ENCODE peak calls at places on chromosomes 5 and 9, in nine cellular contexts. One of them, this sample, is unnamed.

GRCh38 chr9:27528278-27528885 is 1.2 kb downstream of the MOB3B start:
- DNase-seq in fibroblast of pulmonary artery: peak
- DNase-seq in IMR-90: peak
- DNase-seq in heart right ventricle: peak
- DNase-seq in prostate gland: peak
- DNase-seq in upper lobe of left lung: peak
- DNase-seq in cardiac fibroblast: peak
- DNase-seq in epithelial cell of esophagus: peak
- DNase-seq in upper lobe of right lung: peak
- DNase-seq in this sample: no peak

GRCh38 chr5:4720831-4721230 is 419.3 kb upstream of the ADAMTS16 start:
- DNase-seq in upper lobe of right lung: no peak
- DNase-seq in upper lobe of left lung: no peak
- DNase-seq in fibroblast of pulmonary artery: peak
- DNase-seq in epithelial cell of esophagus: peak
- DNase-seq in IMR-90: no peak
- DNase-seq in heart right ventricle: no peak
- DNase-seq in cardiac fibroblast: peak
- DNase-seq in prostate gland: no peak
- DNase-seq in this sample: no peak

GRCh38 chr9:128115187-128116103 is 12.1 kb downstream of the PTGES2 start:
- DNase-seq in upper lobe of right lung: peak
- DNase-seq in prostate gland: no peak
- DNase-seq in IMR-90: no peak
- DNase-seq in upper lobe of left lung: no peak
- DNase-seq in epithelial cell of esophagus: no peak
- DNase-seq in heart right ventricle: no peak
- DNase-seq in cardiac fibroblast: no peak
- DNase-seq in fibroblast of pulmonary artery: no peak
- DNase-seq in this sample: no peak

GRCh38 chr5:135833961-135834638 is 363 bp upstream of the SLC25A48 start:
- DNase-seq in upper lobe of right lung: no peak
- DNase-seq in epithelial cell of esophagus: no peak
- DNase-seq in prostate gland: no peak
- DNase-seq in upper lobe of left lung: no peak
- DNase-seq in fibroblast of pulmonary artery: peak
- DNase-seq in IMR-90: no peak
- DNase-seq in cardiac fibroblast: peak
- DNase-seq in heart right ventricle: no peak
- DNase-seq in this sample: no peak

GRCh38 chr9:37163299-37163698 is 42.9 kb downstream of the ZCCHC7 start:
- DNase-seq in upper lobe of left lung: no peak
- DNase-seq in epithelial cell of esophagus: no peak
- DNase-seq in prostate gland: no peak
- DNase-seq in upper lobe of right lung: no peak
- DNase-seq in IMR-90: no peak
- DNase-seq in cardiac fibroblast: no peak
- DNase-seq in fibroblast of pulmonary artery: no peak
- DNase-seq in heart right ventricle: no peak
- DNase-seq in this sample: no peak

GRCh38 chr5:145925353-145925752 is 11.0 kb upstream of the SH3RF2 start:
- DNase-seq in upper lobe of right lung: no peak
- DNase-seq in cardiac fibroblast: peak
- DNase-seq in heart right ventricle: no peak
- DNase-seq in IMR-90: peak
- DNase-seq in fibroblast of pulmonary artery: peak
- DNase-seq in epithelial cell of esophagus: peak
- DNase-seq in upper lobe of left lung: no peak
- DNase-seq in prostate gland: no peak
- DNase-seq in this sample: peak

GRCh38 chr5:178450121-178450631 is 140.0 kb downstream of the COL23A1 start:
- DNase-seq in epithelial cell of esophagus: no peak
- DNase-seq in cardiac fibroblast: no peak
- DNase-seq in prostate gland: no peak
- DNase-seq in upper lobe of right lung: no peak
- DNase-seq in heart right ventricle: no peak
- DNase-seq in upper lobe of left lung: peak
- DNase-seq in IMR-90: no peak
- DNase-seq in fibroblast of pulmonary artery: no peak
- DNase-seq in this sample: no peak

GRCh38 chr9:15837079-15837679 is 284.3 kb downstream of the CCDC171 start:
- DNase-seq in prostate gland: peak
- DNase-seq in upper lobe of right lung: no peak
- DNase-seq in fibroblast of pulmonary artery: peak
- DNase-seq in upper lobe of left lung: no peak
- DNase-seq in heart right ventricle: peak
- DNase-seq in cardiac fibroblast: peak
- DNase-seq in IMR-90: peak
- DNase-seq in epithelial cell of esophagus: peak
- DNase-seq in this sample: peak

GRCh38 chr5:35082530-35082929 is 34.8 kb upstream of the AGXT2 start:
- DNase-seq in fibroblast of pulmonary artery: no peak
- DNase-seq in epithelial cell of esophagus: no peak
- DNase-seq in heart right ventricle: no peak
- DNase-seq in cardiac fibroblast: no peak
- DNase-seq in upper lobe of left lung: no peak
- DNase-seq in upper lobe of right lung: no peak
- DNase-seq in prostate gland: no peak
- DNase-seq in IMR-90: no peak
- DNase-seq in this sample: no peak

GRCh38 chr5:135085936-135086235 is 51.9 kb upstream of the PITX1 start:
- DNase-seq in upper lobe of right lung: no peak
- DNase-seq in prostate gland: no peak
- DNase-seq in fibroblast of pulmonary artery: no peak
- DNase-seq in IMR-90: no peak
- DNase-seq in cardiac fibroblast: no peak
- DNase-seq in upper lobe of left lung: no peak
- DNase-seq in epithelial cell of esophagus: no peak
- DNase-seq in heart right ventricle: no peak
- DNase-seq in this sample: no peak

GRCh38 chr9:123089790-123090189 is 56.3 kb downstream of the GPR21 start:
- DNase-seq in fibroblast of pulmonary artery: no peak
- DNase-seq in heart right ventricle: no peak
- DNase-seq in cardiac fibroblast: no peak
- DNase-seq in prostate gland: no peak
- DNase-seq in upper lobe of right lung: no peak
- DNase-seq in upper lobe of left lung: no peak
- DNase-seq in epithelial cell of esophagus: no peak
- DNase-seq in IMR-90: no peak
- DNase-seq in this sample: no peak

GRCh38 chr5:103703617-103704016 is 141.0 kb upstream of the NUDT12 start:
- DNase-seq in IMR-90: no peak
- DNase-seq in fibroblast of pulmonary artery: no peak
- DNase-seq in epithelial cell of esophagus: peak
- DNase-seq in upper lobe of left lung: no peak
- DNase-seq in heart right ventricle: no peak
- DNase-seq in cardiac fibroblast: no peak
- DNase-seq in prostate gland: no peak
- DNase-seq in upper lobe of right lung: no peak
- DNase-seq in this sample: no peak

GRCh38 chr9:103789686-103790085 is 304.4 kb upstream of the SMC2 start:
- DNase-seq in epithelial cell of esophagus: peak
- DNase-seq in upper lobe of left lung: no peak
- DNase-seq in cardiac fibroblast: peak
- DNase-seq in fibroblast of pulmonary artery: peak
- DNase-seq in upper lobe of right lung: no peak
- DNase-seq in IMR-90: no peak
- DNase-seq in heart right ventricle: no peak
- DNase-seq in prostate gland: no peak
- DNase-seq in this sample: no peak

GRCh38 chr5:160655717-160656116 is 196.3 kb downstream of the ATP10B start:
- DNase-seq in cardiac fibroblast: no peak
- DNase-seq in heart right ventricle: no peak
- DNase-seq in upper lobe of left lung: no peak
- DNase-seq in upper lobe of right lung: no peak
- DNase-seq in IMR-90: no peak
- DNase-seq in epithelial cell of esophagus: no peak
- DNase-seq in prostate gland: no peak
- DNase-seq in fibroblast of pulmonary artery: no peak
- DNase-seq in this sample: no peak

GRCh38 chr5:173727839-173728778 is 111.7 kb upstream of the BOD1 start:
- DNase-seq in IMR-90: no peak
- DNase-seq in prostate gland: no peak
- DNase-seq in upper lobe of left lung: no peak
- DNase-seq in fibroblast of pulmonary artery: no peak
- DNase-seq in heart right ventricle: no peak
- DNase-seq in cardiac fibroblast: no peak
- DNase-seq in upper lobe of right lung: no peak
- DNase-seq in epithelial cell of esophagus: peak
- DNase-seq in this sample: no peak

GRCh38 chr9:73148447-73148937 is 3.2 kb upstream of the ANXA1 start:
- DNase-seq in IMR-90: peak
- DNase-seq in fibroblast of pulmonary artery: no peak
- DNase-seq in heart right ventricle: no peak
- DNase-seq in upper lobe of right lung: no peak
- DNase-seq in cardiac fibroblast: peak
- DNase-seq in epithelial cell of esophagus: peak
- DNase-seq in upper lobe of left lung: no peak
- DNase-seq in prostate gland: no peak
- DNase-seq in this sample: no peak

DNA sequence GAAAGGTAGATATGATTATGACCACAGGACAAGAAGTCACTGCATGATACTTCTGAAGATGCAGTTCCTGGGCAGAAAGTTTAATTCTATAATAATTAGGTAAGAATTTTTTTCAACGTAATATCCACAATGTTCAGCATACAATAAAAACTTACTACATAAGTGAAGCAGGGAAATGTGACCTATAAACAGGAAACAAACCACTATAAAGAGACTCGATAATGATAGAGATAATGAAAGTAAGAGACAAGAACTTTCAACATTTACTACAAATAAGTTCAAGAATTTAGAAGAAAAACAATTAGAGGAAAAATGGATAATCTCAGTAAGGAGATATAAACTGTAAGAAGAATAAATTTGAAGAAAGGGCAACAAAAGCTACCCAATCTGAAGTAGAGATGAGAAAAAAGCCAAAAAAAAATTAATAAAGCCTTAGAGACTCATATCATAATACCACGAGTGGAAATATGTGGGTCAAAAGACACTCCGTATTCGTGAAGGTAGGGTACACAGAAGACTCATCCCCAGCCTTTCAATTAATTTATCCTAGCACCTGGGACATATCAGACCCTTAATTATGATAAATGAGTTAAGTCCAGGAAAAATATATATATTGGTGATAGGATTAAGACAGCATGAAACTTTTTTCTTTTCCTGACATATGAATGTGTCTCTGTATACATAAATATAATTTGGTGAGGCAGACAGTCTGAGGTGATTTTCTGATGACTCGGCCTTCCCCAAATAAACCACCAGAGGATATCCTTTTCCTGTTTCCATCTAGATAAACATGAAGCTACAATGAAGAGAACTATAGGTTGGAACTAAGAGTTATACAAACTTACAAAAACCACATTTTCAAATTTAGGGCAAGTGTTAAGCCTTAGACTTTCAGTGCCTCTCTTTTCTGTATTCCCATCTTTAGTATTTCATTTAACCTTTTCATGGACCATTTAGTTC is 120.4 kb downstream of the RAPGEF6 start:
- DNase-seq in IMR-90: peak
- DNase-seq in prostate gland: no peak
- DNase-seq in cardiac fibroblast: peak
- DNase-seq in upper lobe of right lung: no peak
- DNase-seq in upper lobe of left lung: no peak
- DNase-seq in heart right ventricle: peak
- DNase-seq in fibroblast of pulmonary artery: no peak
- DNase-seq in epithelial cell of esophagus: peak
- DNase-seq in this sample: no peak
- TF ChIP-seq CTCF in IMR-90: peak
- TF ChIP-seq CTCF in prostate gland: no peak
- TF ChIP-seq CTCF in cardiac fibroblast: peak
- TF ChIP-seq CTCF in upper lobe of right lung: peak
- TF ChIP-seq CTCF in upper lobe of left lung: no peak
- TF ChIP-seq CTCF in heart right ventricle: no peak
- TF ChIP-seq CTCF in fibroblast of pulmonary artery: peak
- TF ChIP-seq CTCF in epithelial cell of esophagus: no peak
- TF ChIP-seq CTCF in this sample: no peak

GRCh38 chr9:136670571-136671253 is 8.0 kb downstream of the EGFL7 start:
- DNase-seq in epithelial cell of esophagus: no peak
- DNase-seq in fibroblast of pulmonary artery: no peak
- DNase-seq in IMR-90: no peak
- DNase-seq in prostate gland: no peak
- DNase-seq in upper lobe of left lung: no peak
- DNase-seq in upper lobe of right lung: no peak
- DNase-seq in heart right ventricle: no peak
- DNase-seq in cardiac fibroblast: no peak
- DNase-seq in this sample: no peak
- H3K4me3 ChIP-seq in epithelial cell of esophagus: no peak
- H3K4me3 ChIP-seq in fibroblast of pulmonary artery: no peak
- H3K4me3 ChIP-seq in IMR-90: no peak
- H3K4me3 ChIP-seq in prostate gland: no peak
- H3K4me3 ChIP-seq in upper lobe of left lung: peak
- H3K4me3 ChIP-seq in upper lobe of right lung: peak
- H3K4me3 ChIP-seq in heart right ventricle: peak
- H3K4me3 ChIP-seq in cardiac fibroblast: no peak
- H3K4me3 ChIP-seq in this sample: no peak

DNA sequence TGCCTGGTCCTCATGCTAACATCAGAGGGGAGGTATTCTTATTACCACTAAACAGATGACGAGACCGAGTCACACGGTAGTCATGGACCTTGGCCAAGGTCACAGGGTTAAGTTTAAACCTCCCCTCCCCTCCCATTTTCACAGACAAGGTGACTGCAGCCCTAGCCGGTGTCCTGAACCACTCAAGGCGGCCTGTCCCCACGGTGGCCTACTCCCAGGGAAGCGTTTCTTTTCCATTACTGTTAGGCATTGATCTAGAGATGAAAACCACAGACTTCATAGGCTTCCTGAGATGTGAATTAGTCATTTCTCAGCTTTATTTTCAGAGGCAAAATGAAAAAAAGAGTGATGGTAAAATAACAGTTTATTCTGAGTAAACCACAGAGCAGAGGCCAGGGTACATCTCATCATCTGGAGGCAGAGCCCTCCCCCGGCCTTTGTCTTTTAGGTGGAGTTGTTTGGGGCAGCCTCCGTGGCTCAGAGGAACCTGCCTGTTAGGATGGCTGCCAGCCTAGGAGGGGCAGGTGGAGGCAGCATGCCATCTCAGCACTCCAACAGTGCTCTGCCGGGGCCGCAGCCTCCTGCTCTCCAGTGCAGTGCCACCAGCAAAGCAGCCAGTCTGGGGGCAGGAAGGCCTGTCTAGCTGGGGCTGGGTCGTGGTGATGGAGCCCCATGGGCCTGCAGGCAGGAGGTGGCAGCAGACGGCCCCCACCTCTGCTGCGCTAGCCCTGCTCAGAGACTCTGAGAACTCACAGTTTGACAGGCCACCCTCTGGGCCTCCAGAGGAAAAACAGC is 71.2 kb downstream of the RAPGEF1 start:
- DNase-seq in IMR-90: peak
- DNase-seq in upper lobe of left lung: peak
- DNase-seq in heart right ventricle: no peak
- DNase-seq in fibroblast of pulmonary artery: peak
- DNase-seq in cardiac fibroblast: peak
- DNase-seq in prostate gland: no peak
- DNase-seq in epithelial cell of esophagus: no peak
- DNase-seq in upper lobe of right lung: peak
- DNase-seq in this sample: peak
- TF ChIP-seq CTCF in IMR-90: no peak
- TF ChIP-seq CTCF in upper lobe of left lung: no peak
- TF ChIP-seq CTCF in heart right ventricle: no peak
- TF ChIP-seq CTCF in fibroblast of pulmonary artery: no peak
- TF ChIP-seq CTCF in cardiac fibroblast: no peak
- TF ChIP-seq CTCF in prostate gland: no peak
- TF ChIP-seq CTCF in epithelial cell of esophagus: no peak
- TF ChIP-seq CTCF in upper lobe of right lung: no peak
- TF ChIP-seq CTCF in this sample: peak

GRCh38 chr5:14757853-14758252 is 93.3 kb downstream of the OTULIN start:
- DNase-seq in fibroblast of pulmonary artery: no peak
- DNase-seq in cardiac fibroblast: no peak
- DNase-seq in prostate gland: no peak
- DNase-seq in upper lobe of right lung: no peak
- DNase-seq in upper lobe of left lung: peak
- DNase-seq in IMR-90: no peak
- DNase-seq in heart right ventricle: no peak
- DNase-seq in epithelial cell of esophagus: no peak
- DNase-seq in this sample: no peak
- H3K4me3 ChIP-seq in fibroblast of pulmonary artery: no peak
- H3K4me3 ChIP-seq in cardiac fibroblast: no peak
- H3K4me3 ChIP-seq in prostate gland: no peak
- H3K4me3 ChIP-seq in upper lobe of right lung: no peak
- H3K4me3 ChIP-seq in upper lobe of left lung: no peak
- H3K4me3 ChIP-seq in IMR-90: no peak
- H3K4me3 ChIP-seq in heart right ventricle: no peak
- H3K4me3 ChIP-seq in epithelial cell of esophagus: no peak
- H3K4me3 ChIP-seq in this sample: no peak

This sample was measured in retinal pigment epithelial cell.